ENCODE peak calls at places on chromosomes 3 and 15, in eight cellular contexts. Y is aorta, Z is tibial nerve, G is right cardiac atrium, H is astrocyte, L is Panc1, M is PC-3, T is stomach. B is an unnamed sample. For H3K4me1, the result is how much of the 10 kb centered on the place peaks cover.

GRCh38 chr3:106609666-106610301 is 741.0 kb upstream of the CBLB start:
- DNase-seq in Z (peak), M (peak), Y (no peak), T (peak), L (peak), H (peak), G (peak), B (no peak)

GRCh38 chr15:85302271-85302670 is 78.1 kb upstream of the AKAP13 start:
- DNase-seq in H (no peak), L (no peak), M (no peak), T (no peak), Z (no peak), Y (no peak), G (no peak), B (no peak)

GRCh38 chr15:82999905-83000671 is 11.4 kb downstream of the C15orf40 start:
- DNase-seq in Y (no peak), H (peak), T (no peak), G (no peak), Z (no peak), L (peak), M (peak), B (no peak)

GRCh38 chr3:42495393-42495792 is 7.0 kb upstream of the VIPR1 start:
- DNase-seq in Y (no peak), T (no peak), L (no peak), Z (no peak), G (no peak), M (no peak), H (no peak), B (no peak)

GRCh38 chr15:36506733-36507356 is 72.6 kb upstream of the CDIN1 start:
- DNase-seq in Z (no peak), Y (no peak), H (no peak), G (no peak), M (no peak), T (no peak), L (no peak), B (no peak)

GRCh38 chr15:78571382-78571781 is 6.1 kb downstream of the CHRNA5 start:
- DNase-seq in G (no peak), L (no peak), T (no peak), M (no peak), H (no peak), Y (no peak), Z (no peak), B (no peak)

GRCh38 chr3:32841341-32841740 is 23.5 kb downstream of the TRIM71 start:
- DNase-seq in L (no peak), G (no peak), M (no peak), Y (no peak), H (no peak), T (no peak), Z (no peak), B (no peak)

GRCh38 chr15:74835312-74835823 is 7.6 kb downstream of the ULK3 start:
- DNase-seq in G (no peak), L (no peak), Y (peak), Z (no peak), T (peak), M (peak), H (no peak), B (no peak)

GRCh38 chr15:85024509-85025336 is 43.1 kb downstream of the PDE8A start:
- DNase-seq in T (no peak), Y (no peak), M (peak), H (peak), Z (no peak), L (no peak), G (no peak), B (no peak)

GRCh38 chr3:152156880-152157279 is 111.8 kb upstream of the MBNL1 start:
- DNase-seq in Y (no peak), Z (no peak), M (no peak), L (no peak), G (no peak), H (no peak), T (no peak), B (no peak)

GRCh38 chr15:68700395-68701123 is 120.1 kb downstream of the ANP32A start:
- DNase-seq in Z (no peak), H (peak), T (no peak), G (peak), Y (peak), M (no peak), L (no peak), B (no peak)

GRCh38 chr3:78495326-78495725 is 1272.5 kb downstream of the ROBO1 start:
- DNase-seq in G (no peak), L (no peak), Y (no peak), Z (no peak), T (no peak), M (no peak), H (no peak), B (no peak)

GRCh38 chr3:144462337-144462736 is 490.7 kb downstream of the DIPK2A start:
- DNase-seq in L (no peak), H (no peak), Y (no peak), T (no peak), M (no peak), G (no peak), Z (no peak), B (no peak)

DNA sequence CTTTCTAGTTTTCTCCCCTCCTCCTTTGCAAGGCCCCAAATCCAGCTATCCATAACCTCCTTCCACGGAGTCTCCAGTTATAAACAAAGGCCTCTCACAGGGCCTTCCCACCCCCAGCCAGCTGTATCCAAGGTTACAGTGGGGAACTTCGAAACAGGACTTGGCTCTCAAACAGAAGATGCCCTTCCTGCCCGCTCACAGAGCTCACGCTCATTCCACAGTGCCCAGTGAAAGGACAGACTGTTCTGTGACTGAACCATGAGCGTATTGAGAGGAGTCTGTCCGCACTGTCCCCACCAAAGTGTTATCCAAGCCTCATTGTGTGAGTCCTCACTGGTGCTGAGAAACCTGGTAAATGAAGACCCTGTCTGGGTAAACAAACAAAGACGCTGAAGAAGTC is 35.4 kb downstream of the ARHGAP31 start:
- DNase-seq in L (no peak), G (no peak), M (no peak), T (no peak), Y (no peak), Z (no peak), H (no peak), B (no peak)
- H3K4me1 ChIP-seq in L (under half), G (under half), M (under half), T (under half), Y (under half), Z (under half), H (under half), B (under half)

DNA sequence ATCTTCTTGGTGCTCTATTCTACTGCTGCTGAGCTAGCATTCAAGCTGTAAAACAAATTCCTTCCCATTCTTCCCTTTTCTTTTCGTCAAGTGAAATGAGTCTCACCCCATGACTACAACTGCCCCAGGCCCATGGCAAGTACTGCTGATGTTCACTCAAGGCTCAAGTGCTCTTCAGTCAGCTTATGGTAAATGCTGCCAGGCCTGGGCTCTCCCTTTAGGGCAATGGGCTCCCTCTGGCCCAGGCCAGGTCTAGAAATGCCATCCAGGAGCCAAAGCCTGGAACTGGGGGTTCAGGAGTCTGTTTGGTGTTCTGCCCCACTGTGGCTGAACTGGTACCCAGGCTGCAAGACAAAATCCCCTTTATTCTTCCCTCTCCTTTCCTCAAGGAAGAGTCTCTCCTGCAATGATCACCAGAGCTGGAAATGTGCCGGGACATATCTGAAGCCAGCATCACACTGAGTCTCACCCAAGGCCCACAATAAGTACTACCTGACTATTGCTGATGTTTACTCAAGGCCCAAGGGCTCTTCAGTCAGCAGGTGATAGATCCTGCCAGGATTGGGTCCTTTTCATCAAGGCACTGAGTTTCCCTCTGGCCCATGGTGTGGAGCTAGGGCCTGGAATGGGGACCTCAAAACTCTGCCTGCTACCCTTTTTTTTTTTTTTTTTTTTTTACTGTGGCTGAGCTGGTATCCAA is 205.0 kb upstream of the STAC start:
- DNase-seq in L (no peak), T (no peak), Y (no peak), H (no peak), M (no peak), Z (no peak), G (no peak), B (no peak)
- H3K4me1 ChIP-seq in L (under half), T (under half), Y (under half), H (under half), M (under half), Z (under half), G (under half), B (under half)

GRCh38 chr3:193816656-193817311 is 223.8 kb downstream of the OPA1 start:
- DNase-seq in Y (peak), H (peak), T (peak), M (no peak), L (no peak), Z (peak), G (peak), B (no peak)
- H3K4me1 ChIP-seq in Y (under half), H (under half), T (under half), M (under half), L (under half), Z (under half), G (under half), B (under half)

GRCh38 chr3:177932346-177932745 is 603.9 kb upstream of the KCNMB2 start:
- DNase-seq in M (peak), G (no peak), T (no peak), L (no peak), H (no peak), Z (no peak), Y (no peak), B (no peak)

GRCh38 chr3:177931346-177931745 is 604.9 kb upstream of the KCNMB2 start:
- DNase-seq in Y (no peak), M (peak), Z (no peak), H (no peak), T (no peak), G (no peak), L (no peak), B (no peak)

GRCh38 chr3:177935008-177935407 is 601.2 kb upstream of the KCNMB2 start:
- DNase-seq in M (no peak), L (no peak), G (no peak), T (no peak), Y (no peak), H (no peak), Z (no peak), B (no peak)

GRCh38 chr3:177934001-177934891 is 602.0 kb upstream of the KCNMB2 start:
- DNase-seq in H (peak), L (no peak), G (peak), Z (no peak), Y (no peak), T (no peak), M (peak), B (no peak)

GRCh38 chr3:177932750-177933660 is 603.2 kb upstream of the KCNMB2 start:
- DNase-seq in H (peak), T (no peak), M (peak), L (no peak), G (no peak), Y (no peak), Z (no peak), B (no peak)
- H3K4me1 ChIP-seq in H (under half), T (under half), M (half or more), L (under half), G (under half), Y (under half), Z (under half), B (under half)

GRCh38 chr3:57144952-57145351 is 20.2 kb downstream of the IL17RD start:
- DNase-seq in L (no peak), H (no peak), Y (no peak), G (no peak), T (no peak), Z (no peak), M (no peak), B (no peak)

GRCh38 chr3:57141719-57142118 is 23.4 kb downstream of the IL17RD start:
- DNase-seq in L (no peak), G (no peak), T (no peak), Y (no peak), Z (no peak), M (no peak), H (no peak), B (no peak)

GRCh38 chr3:57145852-57146251 is 19.3 kb downstream of the IL17RD start:
- DNase-seq in T (no peak), M (no peak), Y (no peak), G (no peak), L (no peak), H (no peak), Z (no peak), B (no peak)

GRCh38 chr3:57142335-57142734 is 22.8 kb downstream of the IL17RD start:
- DNase-seq in G (no peak), Z (no peak), T (no peak), Y (no peak), L (no peak), H (no peak), M (no peak), B (no peak)

GRCh38 chr3:57143886-57144459 is 21.2 kb downstream of the IL17RD start:
- DNase-seq in M (no peak), L (no peak), Y (no peak), T (no peak), G (no peak), H (no peak), Z (no peak), B (no peak)
- H3K4me1 ChIP-seq in M (under half), L (under half), Y (under half), T (under half), G (under half), H (under half), Z (under half), B (under half)

DNA sequence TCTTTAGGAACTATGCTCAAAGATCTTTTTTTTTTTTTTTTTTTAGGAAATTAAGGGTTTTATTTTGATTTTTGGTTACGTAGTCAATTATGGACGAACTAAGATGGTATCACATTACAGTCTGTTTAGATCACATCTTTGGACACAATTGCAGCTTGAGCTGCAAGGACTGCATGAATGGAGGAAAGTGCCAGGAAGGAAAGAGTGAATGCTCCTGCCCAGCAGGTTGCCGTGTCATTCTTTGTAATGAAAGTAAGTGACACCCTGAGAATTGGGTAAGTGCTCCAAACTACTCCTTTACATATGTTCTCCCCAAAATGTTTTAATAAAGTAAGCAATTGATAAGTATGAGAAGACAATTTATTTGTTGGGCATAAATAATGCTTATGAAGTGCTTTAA is 716.5 kb upstream of the GOLIM4 start:
- DNase-seq in Z (no peak), M (no peak), G (no peak), Y (no peak), H (no peak), T (no peak), L (no peak), B (no peak)
- H3K4me1 ChIP-seq in Z (under half), M (under half), G (under half), Y (under half), H (under half), T (under half), L (under half), B (under half)